ENCODE peak calls at places on chromosomes 7 and 10, in five cellular contexts. F is H9, M is mesendoderm, E is neuronal stem cell, H is H1. N is an unnamed sample.

GRCh38 chr10:78513986-78514385 is 480.3 kb downstream of the RPS24 start:
- DNase-seq in F (no peak), M (peak; percentile 11), E (no peak), H (no peak), N (no peak)

GRCh38 chr10:112562803-112563663 is 116.0 kb downstream of the VTI1A start:
- DNase-seq in F (no peak), M (peak; percentile 35), E (peak; percentile 23), H (no peak), N (no peak)

GRCh38 chr10:26815500-26815899 is 45.3 kb downstream of the ABI1 start:
- DNase-seq in F (no peak), M (no peak), E (no peak), H (no peak), N (no peak)

GRCh38 chr7:134434701-134435100 is 24.2 kb downstream of the AKR1B1 start:
- DNase-seq in F (no peak), M (no peak), E (no peak), H (no peak), N (no peak)

GRCh38 chr7:107432261-107432660 is 37.6 kb upstream of the GPR22 start:
- DNase-seq in F (no peak), M (no peak), E (no peak), H (no peak), N (no peak)

GRCh38 chr7:74269757-74270277 is 15.6 kb upstream of the RFC2 start:
- DNase-seq in F (peak; percentile 90), M (peak; percentile 95), E (peak; percentile 61), H (no peak), N (peak; percentile 78)

GRCh38 chr10:129888784-129889616 is 75.1 kb downstream of the EBF3 start:
- DNase-seq in F (peak; percentile 93), M (peak; percentile 86), E (peak; percentile 46), H (peak; percentile 65), N (peak; percentile 44)

GRCh38 chr10:75099952-75100763 is 11.3 kb upstream of the SAMD8 start:
- DNase-seq in F (peak; percentile 92), M (peak; percentile 86), E (peak; percentile 82), H (peak; percentile 77), N (peak; percentile 63)

GRCh38 chr10:68348265-68348741 is 15.6 kb upstream of the PBLD start:
- DNase-seq in F (peak; percentile 77), M (peak; percentile 80), E (no peak), H (no peak), N (peak; percentile 65)

GRCh38 chr10:129969528-129970264 is 5.6 kb upstream of the EBF3 start:
- DNase-seq in F (no peak), M (no peak), E (peak; percentile 24), H (no peak), N (no peak)

GRCh38 chr10:20017961-20018360 is 201.7 kb downstream of the PLXDC2 start:
- DNase-seq in F (no peak), M (no peak), E (no peak), H (no peak), N (peak; percentile 65)

GRCh38 chr7:46759711-46760480 is 822.0 kb downstream of the TNS3 start:
- DNase-seq in F (no peak), M (no peak), E (no peak), H (no peak), N (peak; percentile 62)

GRCh38 chr10:93757766-93758509 is at the start of gene LGI1:
- DNase-seq in F (no peak), M (peak; percentile 50), E (no peak), H (no peak), N (peak; percentile 65)

GRCh38 chr10:80260295-80261243 is 28.9 kb downstream of the MAT1A start:
- DNase-seq in F (peak; percentile 64), M (peak; percentile 47), E (peak; percentile 50), H (no peak), N (peak; percentile 30)

GRCh38 chr7:156524737-156525597 is 115.6 kb upstream of the RNF32 start:
- DNase-seq in F (no peak), M (no peak), E (no peak), H (no peak), N (no peak)

GRCh38 chr10:77628906-77629730 is 8.5 kb downstream of the KCNMA1 start:
- DNase-seq in F (no peak), M (no peak), E (no peak), H (no peak), N (peak; percentile 75)

GRCh38 chr10:2949948-2950354 is 117.4 kb upstream of the PFKP start:
- DNase-seq in F (no peak), M (no peak), E (no peak), H (no peak), N (no peak)

DNA sequence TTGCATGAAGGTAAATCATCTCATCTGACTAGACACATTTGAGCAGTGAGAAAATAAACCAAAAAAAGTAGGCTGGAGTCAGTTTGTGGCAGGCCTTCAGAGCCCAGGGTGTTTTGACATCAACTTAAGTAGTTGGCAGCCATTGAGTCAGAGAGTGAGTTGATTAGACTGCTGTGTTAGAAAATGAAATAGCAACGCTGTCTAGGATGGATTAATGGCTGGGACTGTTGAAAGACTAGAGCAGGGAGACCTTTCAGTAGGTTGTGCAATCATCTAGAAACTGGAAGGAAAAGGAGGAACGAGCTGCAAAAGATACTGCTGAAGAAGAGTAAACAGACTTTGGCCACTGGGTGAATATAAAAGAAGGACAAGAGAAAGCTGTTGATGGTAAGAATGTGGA is 28.6 kb upstream of the TRIL start:
- DNase-seq in F (no peak), M (no peak), E (no peak), H (no peak), N (peak; percentile 93)
- H2BK5ac ChIP-seq in F (no peak overlapping the region), M (no peak overlapping the region), E (no peak overlapping the region), H (no peak overlapping the region), N (no peak overlapping the region)

GRCh38 chr7:13057462-13058200 is 370.2 kb downstream of the ARL4A start:
- DNase-seq in F (no peak), M (no peak), E (no peak), H (no peak), N (peak; percentile 18)
- H3K4ac ChIP-seq in F (no peak overlapping the region), M (no peak overlapping the region), E (no peak overlapping the region), H (no peak overlapping the region), N (no peak overlapping the region)

DNA sequence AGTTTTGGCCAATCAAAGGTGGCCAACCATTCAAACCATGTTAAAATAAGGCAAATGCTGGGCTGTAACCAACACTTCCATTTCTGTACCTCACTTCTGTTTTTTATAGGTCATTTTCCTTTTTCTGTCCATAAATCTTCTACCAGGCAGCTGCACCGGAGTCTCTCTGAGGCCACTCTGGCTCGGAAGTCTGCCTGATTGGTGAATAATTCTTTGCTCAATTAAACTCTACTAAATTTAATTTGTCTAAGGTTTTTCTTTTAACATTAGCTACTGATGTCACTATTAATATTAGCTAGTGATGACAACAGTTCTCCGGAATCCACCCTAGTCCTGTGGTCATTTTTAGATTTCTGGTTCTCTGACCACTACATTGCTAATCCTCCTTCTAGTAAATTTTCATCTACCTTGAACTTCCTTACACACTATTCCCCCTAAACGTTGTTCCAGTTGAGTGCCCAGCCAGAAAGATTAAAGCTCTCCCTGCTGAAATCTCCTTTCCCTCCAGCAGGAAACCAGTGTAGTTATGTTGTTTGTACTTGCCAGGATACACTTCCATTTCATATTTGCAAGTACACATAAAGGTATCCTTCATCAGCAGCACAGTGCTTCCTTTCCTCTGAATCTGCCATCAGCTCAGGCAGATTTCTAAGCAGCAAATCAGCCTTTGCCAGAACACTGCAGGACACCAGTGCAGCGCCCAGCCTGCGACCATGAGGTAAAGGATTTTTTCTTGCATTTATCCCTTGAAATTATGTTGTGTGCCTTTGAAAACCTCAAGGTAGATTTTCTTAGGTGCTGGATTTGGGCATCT is 18.5 kb upstream of the IFIT2 start:
- DNase-seq in F (no peak), M (no peak), E (no peak), H (no peak), N (peak; percentile 61)
- H2BK5ac ChIP-seq in F (no peak overlapping the region), M (peak overlapping the region; percentile 15), E (no peak overlapping the region), H (no peak overlapping the region), N (peak overlapping the region; percentile 87)

DNA sequence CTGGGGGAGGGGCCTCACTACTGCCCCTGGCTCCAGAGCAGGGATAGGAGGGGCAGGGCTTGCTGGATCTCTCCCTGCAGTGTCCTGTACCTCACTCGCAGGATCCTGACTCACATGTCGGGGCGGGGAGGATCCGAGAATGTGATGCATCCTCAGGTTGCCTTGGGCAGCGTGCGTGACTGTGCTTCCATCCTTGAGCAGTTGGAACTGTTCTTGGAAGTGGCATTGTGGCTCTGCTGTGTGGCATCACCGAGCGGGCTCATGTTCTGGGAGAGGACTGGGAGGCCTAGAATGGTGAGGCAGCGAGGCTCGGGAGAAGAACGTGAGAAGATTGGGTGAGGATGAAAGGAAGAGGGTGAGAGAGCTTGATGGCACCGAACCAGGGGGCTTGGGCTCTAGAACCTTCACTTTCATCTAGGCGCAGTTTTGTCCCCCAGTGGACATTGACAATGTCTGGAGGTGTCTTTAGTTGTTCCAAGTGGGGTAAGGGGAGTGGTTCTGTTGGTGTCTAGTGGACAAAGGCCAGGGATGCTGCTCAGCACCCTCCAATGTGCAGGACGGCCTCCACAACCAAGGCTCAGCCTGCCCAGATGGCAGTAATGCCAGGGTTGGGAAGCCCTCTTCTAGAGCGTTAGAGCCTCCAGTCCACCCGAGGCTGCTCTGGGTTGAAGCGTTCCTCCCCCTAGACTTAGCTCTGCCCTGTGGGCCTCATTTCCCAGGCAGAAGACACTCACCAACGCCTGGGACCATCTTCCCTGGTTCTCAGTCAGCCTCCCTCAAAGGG is 8.4 kb downstream of the RARRES2 start:
- DNase-seq in F (no peak), M (no peak), E (no peak), H (no peak), N (no peak)
- H3K4ac ChIP-seq in F (no peak overlapping the region), M (no peak overlapping the region), E (no peak overlapping the region), H (no peak overlapping the region), N (no peak overlapping the region)

N was measured in mesenchymal stem cell.